ENCODE peak calls at places on chromosomes 16 and 17, in five cellular contexts. O, T, L, J and X are unnamed samples.

GRCh38 chr17:63445571-63446217 is 412 bp downstream of the CYB561 start:
- DNase-seq in J (peak; percentile 92), O (peak; percentile 65), L (peak; percentile 91), T (no peak), X (no peak)

GRCh38 chr17:39209317-39210092 is 9.4 kb downstream of the RPL19 start:
- DNase-seq in J (peak; percentile 76), O (peak; percentile 21), L (peak; percentile 71), T (peak; percentile 69), X (no peak)

GRCh38 chr17:50199651-50200446 is 1.6 kb downstream of the COL1A1 start:
- DNase-seq in T (peak; percentile 93), O (peak; percentile 73), L (peak; percentile 97), J (peak; percentile 80), X (peak; percentile 68)

GRCh38 chr17:19645608-19646250 is 2.8 kb upstream of the ALDH3A2 start:
- DNase-seq in J (peak; percentile 87), O (peak; percentile 58), L (peak; percentile 87), T (no peak), X (peak; percentile 23)

GRCh38 chr17:76920364-76921139 is 52.3 kb downstream of the MGAT5B start:
- DNase-seq in L (no peak), O (no peak), T (no peak), J (no peak), X (no peak)

GRCh38 chr16:25691519-25692091 is at the start of gene HS3ST4:
- DNase-seq in L (peak; percentile 69), T (no peak), J (peak; percentile 79), O (peak; percentile 17), X (peak; percentile 61)

GRCh38 chr16:17526956-17527355 is 56.2 kb upstream of the XYLT1 start:
- DNase-seq in L (no peak), O (no peak), J (no peak), T (no peak), X (no peak)

GRCh38 chr16:72012607-72013006 is 4.1 kb downstream of the DHODH start:
- DNase-seq in J (no peak), O (no peak), L (no peak), T (no peak), X (no peak)

GRCh38 chr16:48564544-48565444 is 45.2 kb downstream of the N4BP1 start:
- DNase-seq in J (no peak), T (no peak), O (no peak), L (no peak), X (no peak)

GRCh38 chr16:58026705-58027340 is 1.3 kb downstream of the MMP15 start:
- DNase-seq in J (peak; percentile 64), O (no peak), T (no peak), L (no peak), X (peak; percentile 45)

GRCh38 chr16:30761427-30761927 is 385 bp downstream of the CFAP119 start:
- DNase-seq in O (peak; percentile 40), T (peak; percentile 20), J (peak; percentile 61), L (peak; percentile 68), X (peak; percentile 36)

GRCh38 chr17:1455748-1456599 is at the start of gene CRK:
- DNase-seq in T (peak; percentile 93), L (peak; percentile 98), J (peak; percentile 99), O (peak; percentile 99), X (peak; percentile 96)
- H3K14ac ChIP-seq in T (peak within 1 kb of the TSS; percentile 99), L (peak within 1 kb of the TSS; percentile 92), J (no peak within 1 kb of the TSS), O (peak within 1 kb of the TSS; percentile 96), X (peak within 1 kb of the TSS; percentile 97)

DNA sequence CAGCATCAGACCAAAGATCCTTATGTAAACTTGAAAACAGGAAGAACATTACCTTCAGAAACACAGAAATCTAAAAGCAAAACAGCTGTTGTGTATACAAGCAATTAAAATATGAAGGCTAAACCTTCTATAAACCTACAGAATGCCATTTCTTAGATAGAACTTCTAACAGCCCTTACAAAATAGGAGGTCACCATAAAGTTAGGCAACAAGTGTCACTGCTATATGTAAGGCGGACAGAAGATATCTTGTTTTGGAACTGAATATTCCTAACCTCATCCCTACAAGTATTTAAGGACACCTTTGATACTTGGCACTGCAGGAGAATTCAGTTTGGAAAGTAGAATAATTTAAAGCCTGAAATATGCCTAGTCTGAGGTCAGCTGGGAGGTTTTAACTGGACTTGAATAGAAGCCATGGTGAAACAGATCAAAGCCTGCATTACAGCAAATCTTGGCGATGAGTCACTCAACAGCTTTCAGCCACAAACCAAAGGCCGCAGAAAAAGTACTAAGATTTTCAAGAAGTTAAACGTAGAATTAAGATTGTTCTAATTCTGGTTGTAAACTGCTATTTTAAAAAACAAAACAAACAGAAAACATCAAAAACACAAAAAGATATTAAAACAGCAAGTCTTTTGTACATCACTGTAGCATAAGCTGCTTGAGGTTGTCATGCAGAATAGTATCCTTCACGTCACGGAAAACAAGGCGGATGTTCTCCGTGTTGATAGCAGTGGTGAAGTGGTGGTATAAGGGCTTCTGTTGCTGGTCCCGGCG is 42.7 kb downstream of the GNA13 start:
- DNase-seq in L (no peak), J (no peak), O (peak; percentile 81), T (peak; percentile 93), X (no peak)
- H2AK5ac ChIP-seq in L (no peak overlapping the region), J (no peak overlapping the region), O (no peak overlapping the region), T (peak overlapping the region; percentile 57), X (no peak overlapping the region)

GRCh38 chr16:68084504-68085258 is 489 bp upstream of the NFATC3 start:
- DNase-seq in J (peak; percentile 89), T (peak; percentile 61), L (peak; percentile 99), O (peak; percentile 67), X (peak; percentile 96)
- H3K23ac ChIP-seq in J (no peak overlapping the region), T (peak overlapping the region; percentile 98), L (no peak overlapping the region), O (no peak overlapping the region), X (peak overlapping the region; percentile 96)

GRCh38 chr16:86505185-86505898 is 5.0 kb upstream of the FOXF1 start:
- DNase-seq in L (peak; percentile 52), J (peak; percentile 70), T (peak; percentile 55), O (peak; percentile 14), X (no peak)
- H3K14ac ChIP-seq in L (no peak overlapping the region), J (no peak overlapping the region), T (peak overlapping the region; percentile 100), O (no peak overlapping the region), X (no peak overlapping the region)